ENCODE peak calls at places on chromosomes 12 and 14, in ten cellular contexts. One of them, this sample, is unnamed.

GRCh38 chr14:55301722-55302121 is 30.5 kb downstream of the FBXO34 start:
- DNase-seq in gastrocnemius medialis: peak; percentile 70
- DNase-seq in CD8-positive, alpha-beta T cell: no peak
- DNase-seq in CD4-positive, alpha-beta memory T cell: no peak
- DNase-seq in Panc1: no peak
- DNase-seq in WERI-Rb-1: no peak
- DNase-seq in neuronal stem cell: no peak
- DNase-seq in endodermal cell: no peak
- DNase-seq in thoracic aorta: no peak
- DNase-seq in transverse colon: no peak
- DNase-seq in this sample: no peak

GRCh38 chr12:69511870-69512269 is 41.7 kb downstream of the FRS2 start:
- DNase-seq in WERI-Rb-1: no peak
- DNase-seq in gastrocnemius medialis: peak; percentile 71
- DNase-seq in CD8-positive, alpha-beta T cell: no peak
- DNase-seq in thoracic aorta: no peak
- DNase-seq in CD4-positive, alpha-beta memory T cell: no peak
- DNase-seq in transverse colon: no peak
- DNase-seq in Panc1: no peak
- DNase-seq in endodermal cell: no peak
- DNase-seq in neuronal stem cell: no peak
- DNase-seq in this sample: no peak

GRCh38 chr12:91811481-91812287 is 334.0 kb downstream of the BTG1 start:
- DNase-seq in CD4-positive, alpha-beta memory T cell: peak; percentile 65
- DNase-seq in neuronal stem cell: peak; percentile 48
- DNase-seq in transverse colon: peak; percentile 79
- DNase-seq in WERI-Rb-1: peak; percentile 77
- DNase-seq in thoracic aorta: peak; percentile 25
- DNase-seq in endodermal cell: peak; percentile 94
- DNase-seq in Panc1: peak; percentile 33
- DNase-seq in CD8-positive, alpha-beta T cell: peak; percentile 72
- DNase-seq in gastrocnemius medialis: peak; percentile 27
- DNase-seq in this sample: peak; percentile 80

GRCh38 chr12:54004841-54005530 is 3.8 kb upstream of the HOXC8 start:
- DNase-seq in endodermal cell: peak; percentile 81
- DNase-seq in gastrocnemius medialis: peak; percentile 47
- DNase-seq in Panc1: no peak
- DNase-seq in CD4-positive, alpha-beta memory T cell: no peak
- DNase-seq in transverse colon: no peak
- DNase-seq in CD8-positive, alpha-beta T cell: no peak
- DNase-seq in neuronal stem cell: no peak
- DNase-seq in WERI-Rb-1: no peak
- DNase-seq in thoracic aorta: no peak
- DNase-seq in this sample: no peak

GRCh38 chr12:26334621-26335124 is 139.3 kb downstream of the SSPN start:
- DNase-seq in CD8-positive, alpha-beta T cell: no peak
- DNase-seq in gastrocnemius medialis: peak; percentile 37
- DNase-seq in Panc1: no peak
- DNase-seq in WERI-Rb-1: no peak
- DNase-seq in CD4-positive, alpha-beta memory T cell: no peak
- DNase-seq in neuronal stem cell: no peak
- DNase-seq in endodermal cell: no peak
- DNase-seq in transverse colon: no peak
- DNase-seq in thoracic aorta: no peak
- DNase-seq in this sample: no peak

GRCh38 chr12:22626429-22626828 is 1.5 kb downstream of the ETNK1 start:
- DNase-seq in CD8-positive, alpha-beta T cell: no peak
- DNase-seq in thoracic aorta: no peak
- DNase-seq in gastrocnemius medialis: no peak
- DNase-seq in WERI-Rb-1: no peak
- DNase-seq in transverse colon: no peak
- DNase-seq in neuronal stem cell: no peak
- DNase-seq in CD4-positive, alpha-beta memory T cell: peak; percentile 41
- DNase-seq in endodermal cell: no peak
- DNase-seq in Panc1: no peak
- DNase-seq in this sample: no peak

GRCh38 chr12:46266869-46267617 is 1.8 kb downstream of the SLC38A1 start:
- DNase-seq in CD8-positive, alpha-beta T cell: peak; percentile 57
- DNase-seq in CD4-positive, alpha-beta memory T cell: peak; percentile 91
- DNase-seq in transverse colon: peak; percentile 71
- DNase-seq in endodermal cell: peak; percentile 89
- DNase-seq in Panc1: no peak
- DNase-seq in thoracic aorta: no peak
- DNase-seq in gastrocnemius medialis: peak; percentile 78
- DNase-seq in WERI-Rb-1: peak; percentile 42
- DNase-seq in neuronal stem cell: peak; percentile 52
- DNase-seq in this sample: peak; percentile 76

GRCh38 chr12:14410177-14410576 is 44.7 kb downstream of the ATF7IP start:
- DNase-seq in WERI-Rb-1: no peak
- DNase-seq in thoracic aorta: no peak
- DNase-seq in transverse colon: no peak
- DNase-seq in gastrocnemius medialis: no peak
- DNase-seq in CD4-positive, alpha-beta memory T cell: no peak
- DNase-seq in endodermal cell: no peak
- DNase-seq in CD8-positive, alpha-beta T cell: no peak
- DNase-seq in Panc1: no peak
- DNase-seq in neuronal stem cell: no peak
- DNase-seq in this sample: no peak

GRCh38 chr14:68495101-68495637 is 297.7 kb downstream of the ZFP36L1 start:
- DNase-seq in gastrocnemius medialis: no peak
- DNase-seq in Panc1: no peak
- DNase-seq in CD4-positive, alpha-beta memory T cell: no peak
- DNase-seq in CD8-positive, alpha-beta T cell: no peak
- DNase-seq in thoracic aorta: no peak
- DNase-seq in endodermal cell: no peak
- DNase-seq in transverse colon: no peak
- DNase-seq in neuronal stem cell: no peak
- DNase-seq in WERI-Rb-1: no peak
- DNase-seq in this sample: no peak

GRCh38 chr12:25866586-25867378 is 91.7 kb upstream of the RASSF8 start:
- DNase-seq in WERI-Rb-1: peak; percentile 85
- DNase-seq in Panc1: no peak
- DNase-seq in gastrocnemius medialis: no peak
- DNase-seq in thoracic aorta: no peak
- DNase-seq in CD4-positive, alpha-beta memory T cell: no peak
- DNase-seq in transverse colon: no peak
- DNase-seq in neuronal stem cell: no peak
- DNase-seq in endodermal cell: no peak
- DNase-seq in CD8-positive, alpha-beta T cell: no peak
- DNase-seq in this sample: no peak

GRCh38 chr12:111788178-111788654 is 21.5 kb downstream of the ALDH2 start:
- DNase-seq in WERI-Rb-1: peak; percentile 55
- DNase-seq in transverse colon: no peak
- DNase-seq in endodermal cell: peak; percentile 66
- DNase-seq in gastrocnemius medialis: peak; percentile 71
- DNase-seq in neuronal stem cell: no peak
- DNase-seq in CD4-positive, alpha-beta memory T cell: no peak
- DNase-seq in thoracic aorta: no peak
- DNase-seq in CD8-positive, alpha-beta T cell: no peak
- DNase-seq in Panc1: peak; percentile 27
- DNase-seq in this sample: no peak

GRCh38 chr14:75459099-75459741 is 31.4 kb downstream of the JDP2 start:
- DNase-seq in CD8-positive, alpha-beta T cell: no peak
- DNase-seq in WERI-Rb-1: no peak
- DNase-seq in CD4-positive, alpha-beta memory T cell: no peak
- DNase-seq in transverse colon: peak; percentile 76
- DNase-seq in thoracic aorta: no peak
- DNase-seq in gastrocnemius medialis: peak; percentile 96
- DNase-seq in Panc1: no peak
- DNase-seq in endodermal cell: peak; percentile 63
- DNase-seq in neuronal stem cell: no peak
- DNase-seq in this sample: no peak

GRCh38 chr14:75461303-75461702 is 33.5 kb downstream of the JDP2 start:
- DNase-seq in Panc1: no peak
- DNase-seq in WERI-Rb-1: no peak
- DNase-seq in neuronal stem cell: no peak
- DNase-seq in CD8-positive, alpha-beta T cell: no peak
- DNase-seq in endodermal cell: peak; percentile 32
- DNase-seq in transverse colon: no peak
- DNase-seq in CD4-positive, alpha-beta memory T cell: no peak
- DNase-seq in gastrocnemius medialis: no peak
- DNase-seq in thoracic aorta: no peak
- DNase-seq in this sample: no peak

GRCh38 chr14:75458305-75458704 is 30.5 kb downstream of the JDP2 start:
- DNase-seq in CD8-positive, alpha-beta T cell: no peak
- DNase-seq in CD4-positive, alpha-beta memory T cell: no peak
- DNase-seq in transverse colon: no peak
- DNase-seq in neuronal stem cell: no peak
- DNase-seq in WERI-Rb-1: no peak
- DNase-seq in endodermal cell: no peak
- DNase-seq in thoracic aorta: no peak
- DNase-seq in Panc1: no peak
- DNase-seq in gastrocnemius medialis: no peak
- DNase-seq in this sample: no peak

GRCh38 chr14:75460402-75460801 is 32.6 kb downstream of the JDP2 start:
- DNase-seq in endodermal cell: no peak
- DNase-seq in gastrocnemius medialis: no peak
- DNase-seq in CD8-positive, alpha-beta T cell: no peak
- DNase-seq in WERI-Rb-1: no peak
- DNase-seq in neuronal stem cell: no peak
- DNase-seq in CD4-positive, alpha-beta memory T cell: no peak
- DNase-seq in Panc1: no peak
- DNase-seq in thoracic aorta: no peak
- DNase-seq in transverse colon: no peak
- DNase-seq in this sample: no peak

DNA sequence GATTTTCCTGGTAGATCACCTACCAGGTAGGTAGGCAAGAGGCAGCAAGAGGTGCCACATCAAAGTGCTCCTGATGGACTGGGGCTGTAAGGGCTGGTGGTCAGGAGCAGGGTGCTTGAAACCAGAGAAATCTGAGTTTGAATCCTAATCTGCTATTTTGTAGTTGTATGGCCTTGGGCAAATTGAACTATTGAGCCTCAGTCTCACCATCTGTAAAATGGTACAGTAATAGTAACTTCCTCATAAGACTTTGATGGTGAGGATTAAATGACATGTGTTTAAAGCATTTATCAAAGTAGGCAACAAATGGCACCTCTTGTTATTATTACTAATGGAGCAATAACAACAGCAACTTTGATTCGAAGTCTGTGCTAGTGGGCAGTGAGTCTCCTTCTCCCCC is 32.0 kb downstream of the JDP2 start:
- DNase-seq in Panc1: no peak
- DNase-seq in CD4-positive, alpha-beta memory T cell: no peak
- DNase-seq in neuronal stem cell: no peak
- DNase-seq in thoracic aorta: no peak
- DNase-seq in WERI-Rb-1: no peak
- DNase-seq in endodermal cell: no peak
- DNase-seq in transverse colon: no peak
- DNase-seq in CD8-positive, alpha-beta T cell: no peak
- DNase-seq in gastrocnemius medialis: no peak
- DNase-seq in this sample: no peak
- H3K27ac ChIP-seq in Panc1: no peak overlapping the region
- H3K27ac ChIP-seq in CD4-positive, alpha-beta memory T cell: no peak overlapping the region
- H3K27ac ChIP-seq in neuronal stem cell: no peak overlapping the region
- H3K27ac ChIP-seq in thoracic aorta: no peak overlapping the region
- H3K27ac ChIP-seq in WERI-Rb-1: no peak overlapping the region
- H3K27ac ChIP-seq in endodermal cell: no peak overlapping the region
- H3K27ac ChIP-seq in transverse colon: peak overlapping the region; percentile 75
- H3K27ac ChIP-seq in CD8-positive, alpha-beta T cell: no peak overlapping the region
- H3K27ac ChIP-seq in gastrocnemius medialis: peak overlapping the region; percentile 87
- H3K27ac ChIP-seq in this sample: no peak overlapping the region

DNA sequence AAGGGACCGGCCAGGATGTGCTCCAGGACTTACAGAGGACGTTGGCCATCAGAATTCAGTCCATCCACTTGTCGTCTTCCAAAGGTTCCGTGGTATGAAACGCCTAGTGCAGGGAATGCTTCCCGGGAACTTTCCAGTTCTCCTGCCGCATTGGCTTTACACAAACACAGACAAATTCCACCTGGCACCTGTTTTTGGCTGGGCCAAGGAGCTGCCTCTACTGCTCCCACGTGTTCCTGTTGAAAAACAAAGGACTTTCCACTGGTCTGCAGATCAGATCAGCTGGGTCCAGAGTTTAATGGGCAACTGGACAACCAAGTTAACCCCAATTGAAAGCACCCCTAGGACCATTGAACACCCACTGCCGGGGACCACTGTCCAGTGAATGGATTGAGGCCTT is 28.0 kb upstream of the PWP1 start:
- DNase-seq in thoracic aorta: no peak
- DNase-seq in transverse colon: no peak
- DNase-seq in WERI-Rb-1: no peak
- DNase-seq in Panc1: no peak
- DNase-seq in neuronal stem cell: no peak
- DNase-seq in gastrocnemius medialis: no peak
- DNase-seq in CD4-positive, alpha-beta memory T cell: no peak
- DNase-seq in endodermal cell: no peak
- DNase-seq in CD8-positive, alpha-beta T cell: no peak
- DNase-seq in this sample: no peak
- H3K9me3 ChIP-seq in thoracic aorta: no peaks in the 10 kb centered on the region
- H3K9me3 ChIP-seq in transverse colon: no peaks in the 10 kb centered on the region
- H3K9me3 ChIP-seq in WERI-Rb-1: no peaks in the 10 kb centered on the region
- H3K9me3 ChIP-seq in Panc1: no peaks in the 10 kb centered on the region
- H3K9me3 ChIP-seq in neuronal stem cell: no peaks in the 10 kb centered on the region
- H3K9me3 ChIP-seq in gastrocnemius medialis: no peaks in the 10 kb centered on the region
- H3K9me3 ChIP-seq in CD4-positive, alpha-beta memory T cell: no peaks in the 10 kb centered on the region
- H3K9me3 ChIP-seq in endodermal cell: no peaks in the 10 kb centered on the region
- H3K9me3 ChIP-seq in CD8-positive, alpha-beta T cell: no peaks in the 10 kb centered on the region
- H3K9me3 ChIP-seq in this sample: no peaks in the 10 kb centered on the region

DNA sequence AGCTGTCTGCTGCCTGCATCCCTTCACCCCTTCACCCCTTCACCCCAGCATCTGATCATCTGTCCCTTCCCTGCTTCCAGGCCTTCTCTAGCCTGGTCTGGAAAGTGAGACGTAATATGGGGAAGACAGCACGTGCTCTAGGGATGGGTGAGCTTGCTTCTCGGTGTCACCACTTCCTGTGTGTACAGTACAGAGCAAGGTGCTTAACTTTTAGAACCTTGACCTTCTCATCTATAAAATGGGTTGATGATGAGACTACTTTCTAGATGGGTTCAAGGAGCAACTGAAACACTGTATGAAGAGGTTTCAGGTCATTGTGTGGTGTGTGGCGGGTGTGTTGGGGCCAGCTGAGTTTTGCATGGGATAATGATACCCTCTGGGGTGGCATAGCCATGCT is 140.5 kb downstream of the TSPAN9 start:
- DNase-seq in WERI-Rb-1: no peak
- DNase-seq in transverse colon: no peak
- DNase-seq in CD8-positive, alpha-beta T cell: no peak
- DNase-seq in endodermal cell: no peak
- DNase-seq in Panc1: no peak
- DNase-seq in neuronal stem cell: no peak
- DNase-seq in gastrocnemius medialis: no peak
- DNase-seq in thoracic aorta: no peak
- DNase-seq in CD4-positive, alpha-beta memory T cell: no peak
- DNase-seq in this sample: no peak
- H3K27ac ChIP-seq in WERI-Rb-1: peak overlapping the region; percentile 73
- H3K27ac ChIP-seq in transverse colon: no peak overlapping the region
- H3K27ac ChIP-seq in CD8-positive, alpha-beta T cell: no peak overlapping the region
- H3K27ac ChIP-seq in endodermal cell: peak overlapping the region; percentile 16
- H3K27ac ChIP-seq in Panc1: no peak overlapping the region
- H3K27ac ChIP-seq in neuronal stem cell: no peak overlapping the region
- H3K27ac ChIP-seq in gastrocnemius medialis: peak overlapping the region; percentile 66
- H3K27ac ChIP-seq in thoracic aorta: peak overlapping the region; percentile 96
- H3K27ac ChIP-seq in CD4-positive, alpha-beta memory T cell: no peak overlapping the region
- H3K27ac ChIP-seq in this sample: no peak overlapping the region

DNA sequence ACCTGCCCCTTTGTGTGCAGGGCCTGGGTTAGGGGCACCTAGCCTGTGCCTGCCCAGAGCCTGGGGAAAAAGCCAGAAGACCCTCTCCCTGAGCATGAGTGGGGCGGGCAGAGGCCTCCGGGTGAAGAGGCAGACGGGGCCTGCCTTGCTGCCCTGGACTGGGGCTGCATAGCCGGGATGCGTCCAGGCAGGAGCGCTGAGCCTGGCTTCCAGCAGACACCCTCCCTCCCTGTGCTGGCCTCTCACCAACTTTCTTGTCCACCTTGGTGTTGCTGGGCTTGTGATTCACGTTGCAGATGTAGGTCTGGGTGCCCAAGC is 216.1 kb downstream of the TMEM121 start:
- DNase-seq in endodermal cell: no peak
- DNase-seq in gastrocnemius medialis: no peak
- DNase-seq in CD8-positive, alpha-beta T cell: no peak
- DNase-seq in transverse colon: no peak
- DNase-seq in Panc1: no peak
- DNase-seq in neuronal stem cell: no peak
- DNase-seq in WERI-Rb-1: no peak
- DNase-seq in thoracic aorta: no peak
- DNase-seq in CD4-positive, alpha-beta memory T cell: no peak
- DNase-seq in this sample: no peak
- H3K9me3 ChIP-seq in endodermal cell: peaks cover 7% of the 10 kb centered on the region
- H3K9me3 ChIP-seq in gastrocnemius medialis: no peaks in the 10 kb centered on the region
- H3K9me3 ChIP-seq in CD8-positive, alpha-beta T cell: no peaks in the 10 kb centered on the region
- H3K9me3 ChIP-seq in transverse colon: no peaks in the 10 kb centered on the region
- H3K9me3 ChIP-seq in Panc1: no peaks in the 10 kb centered on the region
- H3K9me3 ChIP-seq in neuronal stem cell: peaks cover 20% of the 10 kb centered on the region
- H3K9me3 ChIP-seq in WERI-Rb-1: no peaks in the 10 kb centered on the region
- H3K9me3 ChIP-seq in thoracic aorta: no peaks in the 10 kb centered on the region
- H3K9me3 ChIP-seq in CD4-positive, alpha-beta memory T cell: no peaks in the 10 kb centered on the region
- H3K9me3 ChIP-seq in this sample: no peaks in the 10 kb centered on the region